ENCODE peak calls at places on chromosomes 12 and 14, in nine cellular contexts. One of them, this sample, is unnamed.

GRCh38 chr14:76084374-76084773 is 67.3 kb upstream of the GPATCH2L start:
- DNase-seq in HEK293T: no peak
- DNase-seq in CD14-positive monocyte: no peak
- DNase-seq in CD4-positive, alpha-beta T cell: no peak
- DNase-seq in neural progenitor cell: peak; percentile 86
- DNase-seq in non-pigmented ciliary epithelial cell: no peak
- DNase-seq in PC-9: no peak
- DNase-seq in NCI-H1105 treated with DMSO at 0.1 percent for 48 hours: no peak
- DNase-seq in epithelial cell of esophagus: no peak
- DNase-seq in this sample: no peak

GRCh38 chr12:57063991-57064725 is 14.2 kb upstream of the MYO1A start:
- DNase-seq in epithelial cell of esophagus: no peak
- DNase-seq in neural progenitor cell: no peak
- DNase-seq in PC-9: no peak
- DNase-seq in NCI-H1105 treated with DMSO at 0.1 percent for 48 hours: no peak
- DNase-seq in CD4-positive, alpha-beta T cell: no peak
- DNase-seq in CD14-positive monocyte: no peak
- DNase-seq in HEK293T: no peak
- DNase-seq in non-pigmented ciliary epithelial cell: no peak
- DNase-seq in this sample: no peak

GRCh38 chr12:109162551-109162950 is 46.2 kb downstream of the ACACB start:
- DNase-seq in CD4-positive, alpha-beta T cell: no peak
- DNase-seq in non-pigmented ciliary epithelial cell: no peak
- DNase-seq in HEK293T: no peak
- DNase-seq in epithelial cell of esophagus: no peak
- DNase-seq in CD14-positive monocyte: no peak
- DNase-seq in neural progenitor cell: no peak
- DNase-seq in NCI-H1105 treated with DMSO at 0.1 percent for 48 hours: no peak
- DNase-seq in PC-9: no peak
- DNase-seq in this sample: no peak

GRCh38 chr12:53825246-53826081 is 73.7 kb upstream of the CISTR start:
- DNase-seq in neural progenitor cell: no peak
- DNase-seq in PC-9: peak; percentile 99
- DNase-seq in CD4-positive, alpha-beta T cell: no peak
- DNase-seq in HEK293T: no peak
- DNase-seq in non-pigmented ciliary epithelial cell: no peak
- DNase-seq in NCI-H1105 treated with DMSO at 0.1 percent for 48 hours: no peak
- DNase-seq in CD14-positive monocyte: no peak
- DNase-seq in epithelial cell of esophagus: peak; percentile 78
- DNase-seq in this sample: peak; percentile 100

GRCh38 chr12:94909609-94910008 is 93.9 kb downstream of the NDUFA12 start:
- DNase-seq in CD14-positive monocyte: no peak
- DNase-seq in NCI-H1105 treated with DMSO at 0.1 percent for 48 hours: no peak
- DNase-seq in non-pigmented ciliary epithelial cell: no peak
- DNase-seq in epithelial cell of esophagus: no peak
- DNase-seq in neural progenitor cell: peak; percentile 11
- DNase-seq in PC-9: no peak
- DNase-seq in HEK293T: no peak
- DNase-seq in CD4-positive, alpha-beta T cell: no peak
- DNase-seq in this sample: no peak

GRCh38 chr14:76309572-76310551 is 66.1 kb upstream of the ESRRB start:
- DNase-seq in CD4-positive, alpha-beta T cell: no peak
- DNase-seq in HEK293T: peak; percentile 38
- DNase-seq in non-pigmented ciliary epithelial cell: no peak
- DNase-seq in NCI-H1105 treated with DMSO at 0.1 percent for 48 hours: no peak
- DNase-seq in CD14-positive monocyte: no peak
- DNase-seq in neural progenitor cell: peak; percentile 46
- DNase-seq in epithelial cell of esophagus: no peak
- DNase-seq in PC-9: no peak
- DNase-seq in this sample: no peak

GRCh38 chr12:117046861-117047530 is 52.2 kb downstream of the TESC start:
- DNase-seq in NCI-H1105 treated with DMSO at 0.1 percent for 48 hours: no peak
- DNase-seq in HEK293T: no peak
- DNase-seq in non-pigmented ciliary epithelial cell: no peak
- DNase-seq in neural progenitor cell: no peak
- DNase-seq in CD14-positive monocyte: no peak
- DNase-seq in CD4-positive, alpha-beta T cell: no peak
- DNase-seq in PC-9: no peak
- DNase-seq in epithelial cell of esophagus: no peak
- DNase-seq in this sample: no peak

GRCh38 chr14:96098309-96098998 is 59.3 kb downstream of the C14orf132 start:
- DNase-seq in HEK293T: peak; percentile 57
- DNase-seq in CD14-positive monocyte: no peak
- DNase-seq in CD4-positive, alpha-beta T cell: no peak
- DNase-seq in NCI-H1105 treated with DMSO at 0.1 percent for 48 hours: peak; percentile 81
- DNase-seq in epithelial cell of esophagus: peak; percentile 77
- DNase-seq in non-pigmented ciliary epithelial cell: no peak
- DNase-seq in PC-9: peak; percentile 70
- DNase-seq in neural progenitor cell: peak; percentile 85
- DNase-seq in this sample: peak; percentile 48

GRCh38 chr14:75427126-75427481 is 718 bp upstream of the JDP2 start:
- DNase-seq in neural progenitor cell: peak; percentile 36
- DNase-seq in CD14-positive monocyte: no peak
- DNase-seq in HEK293T: no peak
- DNase-seq in PC-9: no peak
- DNase-seq in CD4-positive, alpha-beta T cell: no peak
- DNase-seq in epithelial cell of esophagus: no peak
- DNase-seq in non-pigmented ciliary epithelial cell: no peak
- DNase-seq in NCI-H1105 treated with DMSO at 0.1 percent for 48 hours: no peak
- DNase-seq in this sample: no peak

GRCh38 chr12:4286771-4287317 is 13.3 kb downstream of the CCND2 start:
- DNase-seq in HEK293T: no peak
- DNase-seq in non-pigmented ciliary epithelial cell: no peak
- DNase-seq in neural progenitor cell: no peak
- DNase-seq in CD14-positive monocyte: no peak
- DNase-seq in epithelial cell of esophagus: no peak
- DNase-seq in CD4-positive, alpha-beta T cell: no peak
- DNase-seq in NCI-H1105 treated with DMSO at 0.1 percent for 48 hours: no peak
- DNase-seq in PC-9: no peak
- DNase-seq in this sample: no peak

GRCh38 chr14:30020271-30020670 is 92.6 kb upstream of the PRKD1 start:
- DNase-seq in neural progenitor cell: no peak
- DNase-seq in CD14-positive monocyte: no peak
- DNase-seq in CD4-positive, alpha-beta T cell: no peak
- DNase-seq in PC-9: no peak
- DNase-seq in NCI-H1105 treated with DMSO at 0.1 percent for 48 hours: peak; percentile 62
- DNase-seq in HEK293T: no peak
- DNase-seq in epithelial cell of esophagus: no peak
- DNase-seq in non-pigmented ciliary epithelial cell: no peak
- DNase-seq in this sample: no peak

GRCh38 chr12:92987362-92987761 is 58.3 kb upstream of the EEA1 start:
- DNase-seq in PC-9: peak; percentile 72
- DNase-seq in non-pigmented ciliary epithelial cell: peak; percentile 49
- DNase-seq in CD14-positive monocyte: no peak
- DNase-seq in neural progenitor cell: peak; percentile 74
- DNase-seq in CD4-positive, alpha-beta T cell: no peak
- DNase-seq in HEK293T: peak; percentile 46
- DNase-seq in NCI-H1105 treated with DMSO at 0.1 percent for 48 hours: peak; percentile 80
- DNase-seq in epithelial cell of esophagus: peak; percentile 82
- DNase-seq in this sample: no peak

GRCh38 chr14:98130691-98131090 is 1141.3 kb downstream of the BCL11B start:
- DNase-seq in epithelial cell of esophagus: peak; percentile 74
- DNase-seq in non-pigmented ciliary epithelial cell: no peak
- DNase-seq in PC-9: no peak
- DNase-seq in NCI-H1105 treated with DMSO at 0.1 percent for 48 hours: no peak
- DNase-seq in neural progenitor cell: no peak
- DNase-seq in HEK293T: no peak
- DNase-seq in CD4-positive, alpha-beta T cell: no peak
- DNase-seq in CD14-positive monocyte: no peak
- DNase-seq in this sample: no peak

GRCh38 chr12:122147514-122148290 is 26.3 kb downstream of the IL31 start:
- DNase-seq in NCI-H1105 treated with DMSO at 0.1 percent for 48 hours: no peak
- DNase-seq in HEK293T: no peak
- DNase-seq in CD4-positive, alpha-beta T cell: no peak
- DNase-seq in CD14-positive monocyte: no peak
- DNase-seq in epithelial cell of esophagus: no peak
- DNase-seq in non-pigmented ciliary epithelial cell: no peak
- DNase-seq in PC-9: no peak
- DNase-seq in neural progenitor cell: no peak
- DNase-seq in this sample: no peak

GRCh38 chr14:71442503-71442902 is 489.7 kb upstream of the RGS6 start:
- DNase-seq in non-pigmented ciliary epithelial cell: no peak
- DNase-seq in PC-9: no peak
- DNase-seq in CD14-positive monocyte: no peak
- DNase-seq in CD4-positive, alpha-beta T cell: no peak
- DNase-seq in neural progenitor cell: no peak
- DNase-seq in epithelial cell of esophagus: no peak
- DNase-seq in NCI-H1105 treated with DMSO at 0.1 percent for 48 hours: no peak
- DNase-seq in HEK293T: no peak
- DNase-seq in this sample: no peak

GRCh38 chr12:110266980-110267620 is 13.9 kb upstream of the ATP2A2 start:
- DNase-seq in neural progenitor cell: peak; percentile 56
- DNase-seq in epithelial cell of esophagus: peak; percentile 35
- DNase-seq in NCI-H1105 treated with DMSO at 0.1 percent for 48 hours: peak; percentile 87
- DNase-seq in CD14-positive monocyte: no peak
- DNase-seq in CD4-positive, alpha-beta T cell: no peak
- DNase-seq in non-pigmented ciliary epithelial cell: no peak
- DNase-seq in HEK293T: no peak
- DNase-seq in PC-9: no peak
- DNase-seq in this sample: peak; percentile 31

GRCh38 chr14:51650721-51651387 is 856 bp upstream of the FRMD6 start:
- DNase-seq in non-pigmented ciliary epithelial cell: no peak
- DNase-seq in HEK293T: no peak
- DNase-seq in NCI-H1105 treated with DMSO at 0.1 percent for 48 hours: no peak
- DNase-seq in neural progenitor cell: peak; percentile 66
- DNase-seq in CD4-positive, alpha-beta T cell: no peak
- DNase-seq in CD14-positive monocyte: no peak
- DNase-seq in epithelial cell of esophagus: no peak
- DNase-seq in PC-9: peak; percentile 42
- DNase-seq in this sample: no peak

GRCh38 chr14:38873923-38874612 is 229.0 kb downstream of the SEC23A start:
- DNase-seq in PC-9: no peak
- DNase-seq in CD14-positive monocyte: no peak
- DNase-seq in CD4-positive, alpha-beta T cell: no peak
- DNase-seq in epithelial cell of esophagus: no peak
- DNase-seq in neural progenitor cell: no peak
- DNase-seq in NCI-H1105 treated with DMSO at 0.1 percent for 48 hours: no peak
- DNase-seq in non-pigmented ciliary epithelial cell: no peak
- DNase-seq in HEK293T: no peak
- DNase-seq in this sample: no peak

GRCh38 chr14:99067927-99068326 is 204.1 kb downstream of the BCL11B start:
- DNase-seq in CD4-positive, alpha-beta T cell: no peak
- DNase-seq in HEK293T: no peak
- DNase-seq in epithelial cell of esophagus: no peak
- DNase-seq in non-pigmented ciliary epithelial cell: no peak
- DNase-seq in CD14-positive monocyte: no peak
- DNase-seq in NCI-H1105 treated with DMSO at 0.1 percent for 48 hours: no peak
- DNase-seq in neural progenitor cell: no peak
- DNase-seq in PC-9: no peak
- DNase-seq in this sample: no peak

GRCh38 chr12:131618303-131618658 is 92.6 kb upstream of the SFSWAP start:
- DNase-seq in CD14-positive monocyte: no peak
- DNase-seq in PC-9: peak; percentile 34
- DNase-seq in neural progenitor cell: peak; percentile 82
- DNase-seq in HEK293T: no peak
- DNase-seq in NCI-H1105 treated with DMSO at 0.1 percent for 48 hours: no peak
- DNase-seq in CD4-positive, alpha-beta T cell: no peak
- DNase-seq in epithelial cell of esophagus: no peak
- DNase-seq in non-pigmented ciliary epithelial cell: no peak
- DNase-seq in this sample: no peak

GRCh38 chr14:104694991-104695659 is 5.7 kb downstream of the INF2 start:
- DNase-seq in HEK293T: no peak
- DNase-seq in CD14-positive monocyte: no peak
- DNase-seq in PC-9: no peak
- DNase-seq in CD4-positive, alpha-beta T cell: peak; percentile 59
- DNase-seq in epithelial cell of esophagus: no peak
- DNase-seq in neural progenitor cell: no peak
- DNase-seq in NCI-H1105 treated with DMSO at 0.1 percent for 48 hours: peak; percentile 32
- DNase-seq in non-pigmented ciliary epithelial cell: no peak
- DNase-seq in this sample: peak; percentile 16

GRCh38 chr12:19761465-19761864 is 322.2 kb downstream of the AEBP2 start:
- DNase-seq in PC-9: no peak
- DNase-seq in CD14-positive monocyte: no peak
- DNase-seq in HEK293T: no peak
- DNase-seq in NCI-H1105 treated with DMSO at 0.1 percent for 48 hours: no peak
- DNase-seq in non-pigmented ciliary epithelial cell: no peak
- DNase-seq in epithelial cell of esophagus: no peak
- DNase-seq in neural progenitor cell: no peak
- DNase-seq in CD4-positive, alpha-beta T cell: no peak
- DNase-seq in this sample: no peak

GRCh38 chr12:57772429-57773322 is at the start of gene EEF1AKMT3:
- DNase-seq in PC-9: no peak
- DNase-seq in NCI-H1105 treated with DMSO at 0.1 percent for 48 hours: no peak
- DNase-seq in neural progenitor cell: peak; percentile 71
- DNase-seq in CD14-positive monocyte: no peak
- DNase-seq in epithelial cell of esophagus: peak; percentile 64
- DNase-seq in CD4-positive, alpha-beta T cell: no peak
- DNase-seq in HEK293T: peak; percentile 67
- DNase-seq in non-pigmented ciliary epithelial cell: no peak
- DNase-seq in this sample: peak; percentile 100

GRCh38 chr14:69756298-69756697 is 10.6 kb upstream of the SRSF5 start:
- DNase-seq in NCI-H1105 treated with DMSO at 0.1 percent for 48 hours: no peak
- DNase-seq in PC-9: no peak
- DNase-seq in HEK293T: no peak
- DNase-seq in CD4-positive, alpha-beta T cell: no peak
- DNase-seq in neural progenitor cell: no peak
- DNase-seq in CD14-positive monocyte: no peak
- DNase-seq in epithelial cell of esophagus: no peak
- DNase-seq in non-pigmented ciliary epithelial cell: no peak
- DNase-seq in this sample: no peak

GRCh38 chr14:75188520-75189267 is 12.3 kb upstream of the TMED10 start:
- DNase-seq in HEK293T: no peak
- DNase-seq in CD14-positive monocyte: peak; percentile 90
- DNase-seq in CD4-positive, alpha-beta T cell: no peak
- DNase-seq in non-pigmented ciliary epithelial cell: no peak
- DNase-seq in neural progenitor cell: no peak
- DNase-seq in epithelial cell of esophagus: no peak
- DNase-seq in NCI-H1105 treated with DMSO at 0.1 percent for 48 hours: no peak
- DNase-seq in PC-9: no peak
- DNase-seq in this sample: no peak

This sample was measured in T1000.